ENCODE peak calls at places on chromosomes 5 and 9, in seven cellular contexts. X is ovary, R is HT-29, O is HTR-8/SVneo, Q is Calu3, P is NAMALWA, J is GM04503. E is an unnamed sample.

GRCh38 chr9:128786681-128787582 is at the start of gene TBC1D13:
- DNase-seq in R (peak), X (peak), Q (peak), P (peak), O (peak), J (no peak), E (peak)

GRCh38 chr5:65209341-65209740 is 272.4 kb downstream of the ADAMTS6 start:
- DNase-seq in P (no peak), X (no peak), O (peak), J (peak), R (no peak), Q (no peak), E (no peak)

GRCh38 chr5:169980418-169981053 is at the start of gene INSYN2B:
- DNase-seq in O (peak), P (peak), Q (peak), J (peak), R (peak), X (peak), E (peak)

GRCh38 chr9:3741729-3742128 is 215.9 kb upstream of the RFX3 start:
- DNase-seq in J (no peak), X (no peak), P (no peak), R (no peak), Q (no peak), O (no peak), E (no peak)

GRCh38 chr9:2722715-2723114 is 5.4 kb downstream of the KCNV2 start:
- DNase-seq in R (no peak), P (peak), Q (no peak), X (no peak), J (peak), O (no peak), E (no peak)

GRCh38 chr5:132225165-132226032 is 2.3 kb downstream of the P4HA2 start:
- DNase-seq in Q (peak), J (peak), R (peak), P (peak), X (peak), O (peak), E (no peak)

GRCh38 chr5:54520438-54520846 is 2.9 kb downstream of the SNX18 start:
- DNase-seq in J (no peak), R (peak), P (peak), X (peak), Q (no peak), O (no peak), E (no peak)

GRCh38 chr5:66840527-66841013 is 244.4 kb downstream of the MAST4 start:
- DNase-seq in R (no peak), Q (no peak), X (no peak), J (no peak), P (peak), O (no peak), E (no peak)

GRCh38 chr9:19551124-19551929 is 142.5 kb downstream of the ACER2 start:
- DNase-seq in P (no peak), X (no peak), J (no peak), R (no peak), O (no peak), Q (no peak), E (peak)

GRCh38 chr5:95846554-95847260 is 24.2 kb upstream of the GLRX start:
- DNase-seq in Q (peak), O (peak), R (peak), P (peak), X (peak), J (no peak), E (peak)

GRCh38 chr5:170603578-170604565 is 100.1 kb downstream of the KCNIP1 start:
- DNase-seq in X (peak), O (peak), J (no peak), Q (peak), P (peak), R (peak), E (no peak)

GRCh38 chr9:16575878-16576245 is 294.6 kb downstream of the BNC2 start:
- DNase-seq in R (no peak), O (no peak), J (no peak), X (no peak), Q (no peak), P (no peak), E (no peak)

GRCh38 chr9:110911659-110912473 is 126.4 kb downstream of the LPAR1 start:
- DNase-seq in P (no peak), X (no peak), J (no peak), Q (no peak), R (no peak), O (no peak), E (no peak)

GRCh38 chr5:56640763-56641406 is 174.5 kb upstream of the MAP3K1 start:
- DNase-seq in R (peak), O (no peak), P (peak), J (no peak), Q (peak), X (no peak), E (peak)

GRCh38 chr9:130707225-130707976 is 13.8 kb downstream of the EXOSC2 start:
- DNase-seq in P (peak), X (peak), J (no peak), Q (peak), R (peak), O (no peak), E (peak)

GRCh38 chr5:150338546-150338945 is 19.0 kb upstream of the TCOF1 start:
- DNase-seq in O (no peak), J (no peak), Q (no peak), X (no peak), P (no peak), R (no peak), E (no peak)

GRCh38 chr9:114434878-114435311 is 47.1 kb upstream of the AKNA start:
- DNase-seq in P (peak), X (no peak), Q (peak), R (peak), J (no peak), O (peak), E (peak)

GRCh38 chr9:81627481-81627880 is 61.9 kb downstream of the TLE1 start:
- DNase-seq in Q (no peak), O (no peak), X (no peak), P (no peak), J (no peak), R (no peak), E (no peak)

GRCh38 chr5:7983433-7983832 is 114.5 kb downstream of the MTRR start:
- DNase-seq in P (no peak), R (no peak), X (no peak), O (no peak), J (no peak), Q (no peak), E (no peak)

GRCh38 chr5:173572431-173573125 is 43.9 kb downstream of the BOD1 start:
- DNase-seq in R (no peak), Q (no peak), J (no peak), P (no peak), X (no peak), O (no peak), E (no peak)

GRCh38 chr5:81222285-81222684 is 10.8 kb upstream of the CKMT2 start:
- DNase-seq in Q (no peak), J (no peak), R (no peak), X (no peak), P (no peak), O (no peak), E (no peak)

GRCh38 chr5:139439013-139439903 is at the start of gene DNAJC18:
- DNase-seq in R (peak), J (peak), X (peak), Q (peak), P (peak), O (peak), E (peak)

GRCh38 chr5:96410013-96410412 is 23.0 kb downstream of the PCSK1 start:
- DNase-seq in X (no peak), R (no peak), P (no peak), O (peak), Q (no peak), J (no peak), E (no peak)